ENCODE peak calls at places on chromosomes 3 and 15, in five cellular contexts. O, R, H, A and F are unnamed samples.

GRCh38 chr3:112781611-112782010 is 65.1 kb downstream of the CD200R1L start:
- DNase-seq in R (no peak), A (peak; percentile 68), H (no peak), O (no peak), F (peak; percentile 49)

GRCh38 chr15:57560976-57561711 is 30.6 kb upstream of the MYZAP start:
- DNase-seq in A (peak; percentile 65), R (peak; percentile 89), O (peak; percentile 79), H (peak; percentile 73), F (peak; percentile 63)

GRCh38 chr3:136464502-136464901 is 214.4 kb downstream of the PCCB start:
- DNase-seq in O (no peak), H (no peak), R (no peak), A (peak; percentile 95), F (peak; percentile 64)

GRCh38 chr15:58241872-58242271 is 103.7 kb downstream of the AQP9 start:
- DNase-seq in O (no peak), H (no peak), R (no peak), A (no peak), F (no peak)

GRCh38 chr3:46925585-46925934 is 48.0 kb downstream of the PTH1R start:
- DNase-seq in O (no peak), R (no peak), H (no peak), A (no peak), F (no peak)

GRCh38 chr15:45225506-45226273 is 26.3 kb upstream of the SLC28A2 start:
- DNase-seq in A (no peak), R (no peak), H (peak; percentile 13), O (peak; percentile 60), F (no peak)

GRCh38 chr3:141060287-141060686 is 9.1 kb downstream of the SPSB4 start:
- DNase-seq in H (no peak), R (no peak), O (no peak), A (no peak), F (no peak)

GRCh38 chr15:79257454-79257853 is 25.1 kb upstream of the ANKRD34C start:
- DNase-seq in H (no peak), A (no peak), R (no peak), O (no peak), F (no peak)

GRCh38 chr15:88624156-88624970 is 3.2 kb downstream of the AEN start:
- DNase-seq in A (peak; percentile 61), H (peak; percentile 49), R (peak; percentile 50), O (peak; percentile 57), F (peak; percentile 23)

GRCh38 chr3:13379191-13379830 is 40.8 kb downstream of the NUP210 start:
- DNase-seq in R (peak; percentile 60), A (peak; percentile 84), H (no peak), O (no peak), F (peak; percentile 57)

GRCh38 chr15:69391046-69391757 is 22.9 kb upstream of the KIF23 start:
- DNase-seq in R (no peak), H (no peak), O (no peak), A (no peak), F (no peak)

GRCh38 chr3:19270471-19270870 is 122.2 kb downstream of the KCNH8 start:
- DNase-seq in A (no peak), O (no peak), H (no peak), R (no peak), F (no peak)

GRCh38 chr3:23112491-23112890 is 90.6 kb upstream of the UBE2E2 start:
- DNase-seq in O (peak; percentile 41), A (no peak), R (no peak), H (peak; percentile 15), F (no peak)

GRCh38 chr3:23114479-23114878 is 88.6 kb upstream of the UBE2E2 start:
- DNase-seq in R (no peak), O (no peak), A (no peak), H (no peak), F (peak; percentile 36)

GRCh38 chr3:23111799-23112198 is 91.3 kb upstream of the UBE2E2 start:
- DNase-seq in R (no peak), O (no peak), A (no peak), H (no peak), F (no peak)

GRCh38 chr3:23115171-23115877 is 87.8 kb upstream of the UBE2E2 start:
- DNase-seq in A (no peak), R (no peak), O (no peak), H (no peak), F (no peak)

DNA sequence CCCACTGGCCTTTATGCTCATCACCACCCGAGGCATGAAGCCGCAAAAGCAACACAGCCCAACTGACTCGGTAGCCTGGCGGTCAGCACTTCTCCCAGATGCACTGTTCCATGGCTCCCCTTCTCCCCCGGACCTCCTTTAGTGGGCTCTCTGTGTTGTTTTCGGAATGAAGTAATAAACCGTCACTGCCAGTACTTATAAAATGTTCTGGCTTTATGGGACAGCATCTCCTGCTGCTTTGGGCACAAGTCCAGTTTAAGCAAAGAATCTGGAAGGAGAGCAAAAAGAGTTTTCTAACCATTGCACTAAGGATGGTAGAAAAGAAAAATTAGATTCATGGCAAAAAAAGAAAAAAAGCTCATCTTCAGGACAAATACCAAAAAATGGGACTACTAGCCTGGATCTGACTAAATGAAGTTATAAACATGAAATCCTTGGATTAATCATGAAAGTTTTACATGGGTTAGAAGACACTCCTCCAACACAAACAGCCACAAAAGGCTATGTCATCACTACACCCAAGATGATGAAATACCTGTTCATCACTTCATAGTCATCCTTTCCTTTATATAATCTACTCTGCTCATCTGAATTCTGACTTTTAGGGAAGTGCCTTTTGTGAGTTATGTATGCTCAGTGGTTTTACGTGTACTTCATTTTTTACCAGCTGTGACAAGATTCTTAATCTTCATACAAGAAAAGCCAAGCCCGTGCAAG is 89.5 kb upstream of the UBE2E2 start:
- DNase-seq in H (no peak), R (peak; percentile 15), A (peak; percentile 13), O (no peak), F (peak; percentile 24)
- H3K4me3 ChIP-seq in H (no peak overlapping the region), R (no peak overlapping the region), A (no peak overlapping the region), O (no peak overlapping the region), F (no peak overlapping the region)

DNA sequence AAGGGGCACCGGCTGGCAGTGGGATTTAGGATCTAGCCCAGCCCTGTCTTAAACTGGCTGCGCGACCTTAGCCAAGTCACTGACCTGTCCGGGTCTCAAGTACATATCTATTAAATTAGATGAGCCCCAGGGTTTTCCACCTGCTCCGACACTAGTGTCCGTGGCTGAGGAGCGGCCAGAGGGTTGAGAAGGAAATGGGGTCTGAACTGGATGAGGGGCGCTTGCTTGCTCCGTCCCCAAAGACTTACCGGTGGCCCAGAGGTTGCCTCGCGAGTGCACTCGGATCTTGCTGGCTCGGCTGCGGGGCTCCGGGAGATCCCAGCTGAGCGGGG is 285 bp downstream of the NMB start:
- DNase-seq in O (peak; percentile 24), A (no peak), H (no peak), R (no peak), F (no peak)
- H3K27ac ChIP-seq in O (no peak overlapping the region), A (no peak overlapping the region), H (no peak overlapping the region), R (peak overlapping the region; percentile 87), F (peak overlapping the region; percentile 28)

GRCh38 chr15:64857421-64857820 is 15.7 kb downstream of the PLEKHO2 start:
- DNase-seq in O (no peak), A (peak; percentile 77), R (no peak), H (peak; percentile 2), F (peak; percentile 76)

GRCh38 chr15:64858136-64858535 is 16.4 kb downstream of the PLEKHO2 start:
- DNase-seq in H (no peak), A (no peak), O (no peak), R (no peak), F (no peak)

GRCh38 chr15:64856429-64857145 is 14.9 kb downstream of the PLEKHO2 start:
- DNase-seq in R (peak; percentile 71), O (no peak), H (peak; percentile 64), A (peak; percentile 80), F (peak; percentile 95)

GRCh38 chr15:64861331-64861730 is 19.6 kb downstream of the PLEKHO2 start:
- DNase-seq in H (no peak), A (no peak), O (no peak), R (no peak), F (no peak)

DNA sequence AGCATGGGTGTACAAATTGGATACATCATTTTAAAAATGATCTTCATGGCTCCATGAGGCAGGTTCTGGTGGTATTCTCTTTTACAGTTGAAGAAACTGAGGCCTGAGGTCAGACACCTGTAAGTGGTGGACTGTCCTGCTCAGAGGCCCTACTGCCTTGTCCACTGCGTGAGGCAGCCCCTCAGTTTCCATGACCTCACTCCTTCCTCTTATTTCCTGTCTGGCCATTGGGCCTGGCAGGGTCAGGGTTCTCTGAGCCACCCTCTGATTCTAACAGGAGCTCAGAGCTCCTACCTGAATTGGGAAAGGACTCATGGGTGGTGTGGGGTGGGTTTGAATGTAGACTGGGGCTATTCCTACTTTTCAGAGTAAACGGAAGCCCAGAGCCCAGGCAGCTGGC is 17.5 kb downstream of the PLEKHO2 start:
- DNase-seq in R (no peak), O (no peak), A (no peak), H (no peak), F (no peak)
- H4K20me1 ChIP-seq in R (no peaks in the 10 kb centered on the region), O (peaks cover 12% of the 10 kb centered on the region), A (peaks cover 36% of the 10 kb centered on the region), H (peaks cover 46% of the 10 kb centered on the region), F (no peaks in the 10 kb centered on the region)

GRCh38 chr3:147661916-147662315 is 252.8 kb downstream of the ZIC1 start:
- DNase-seq in H (no peak), O (no peak), A (no peak), R (no peak), F (no peak)
- H3K4me3 ChIP-seq in H (no peak overlapping the region), O (no peak overlapping the region), A (no peak overlapping the region), R (no peak overlapping the region), F (no peak overlapping the region)

GRCh38 chr3:122366379-122366749 is 16.7 kb downstream of the MIX23 start:
- DNase-seq in H (no peak), R (peak; percentile 38), A (peak; percentile 2), O (no peak), F (no peak)
- H3K27ac ChIP-seq in H (no peak overlapping the region), R (peak overlapping the region; percentile 89), A (no peak overlapping the region), O (no peak overlapping the region), F (no peak overlapping the region)